ENCODE peak calls at places on chromosomes 3 and 15, in five cellular contexts. F is H9; S is LoVo; V is activated naive CD4-positive, alpha-beta T cell treated with anti-CD3 and anti-CD28 coated beads, Interleukin-2, amount 10 ng/mL, durations not matched to agents 7 days and 5 days; B is iris pigment epithelial cell. C is an unnamed sample.

GRCh38 chr3:159626598-159626997 is 362.0 kb upstream of the IL12A start:
- DNase-seq in F (no peak), S (no peak), V (no peak), B (no peak), C (no peak)

GRCh38 chr3:122322095-122323075 is 2.7 kb upstream of the CSTA start:
- DNase-seq in F (no peak), S (no peak), V (peak; percentile 69), B (no peak), C (no peak)

GRCh38 chr3:96213393-96213792 is 601.0 kb upstream of the EPHA6 start:
- DNase-seq in F (no peak), S (no peak), V (no peak), B (no peak), C (no peak)

GRCh38 chr3:160473233-160473632 is 23.6 kb upstream of the TRIM59 start:
- DNase-seq in F (no peak), S (no peak), V (no peak), B (peak; percentile 77), C (peak; percentile 29)

GRCh38 chr15:64013179-64014043 is 32.9 kb downstream of the DAPK2 start:
- DNase-seq in F (no peak), S (peak; percentile 65), V (no peak), B (peak; percentile 20), C (peak; percentile 83)

GRCh38 chr3:149128856-149129255 is 582 bp upstream of the HPS3 start:
- DNase-seq in F (no peak), S (no peak), V (no peak), B (peak; percentile 11), C (peak; percentile 8)

GRCh38 chr3:94440767-94441493 is 378.1 kb downstream of the NSUN3 start:
- DNase-seq in F (no peak), S (no peak), V (no peak), B (peak; percentile 88), C (peak; percentile 88)

GRCh38 chr3:24683511-24684384 is 189.1 kb upstream of the THRB start:
- DNase-seq in F (no peak), S (peak; percentile 45), V (no peak), B (peak; percentile 87), C (peak; percentile 62)

GRCh38 chr3:89113887-89114840 is 6.7 kb downstream of the EPHA3 start:
- DNase-seq in F (peak; percentile 92), S (no peak), V (peak; percentile 43), B (peak; percentile 64), C (peak; percentile 74)

C was measured in bronchial epithelial cell.